ENCODE peak calls at places on chromosomes 5 and 9, in seven cellular contexts. One of them, this sample, is unnamed.

GRCh38 chr5:151222769-151223446 is 984 bp downstream of the CCDC69 start:
- DNase-seq in GM10248: peak
- DNase-seq in PC-3: peak
- DNase-seq in HepG2: no peak
- DNase-seq in heart right ventricle: peak
- DNase-seq in breast epithelium: no peak
- DNase-seq in cardiac muscle cell: peak
- DNase-seq in this sample: peak

GRCh38 chr9:110089681-110090370 is 118.1 kb downstream of the C9orf152 start:
- DNase-seq in GM10248: no peak
- DNase-seq in PC-3: peak
- DNase-seq in HepG2: peak
- DNase-seq in heart right ventricle: no peak
- DNase-seq in breast epithelium: no peak
- DNase-seq in cardiac muscle cell: no peak
- DNase-seq in this sample: no peak

GRCh38 chr5:39106332-39106731 is 32.1 kb upstream of the RICTOR start:
- DNase-seq in GM10248: no peak
- DNase-seq in PC-3: peak
- DNase-seq in HepG2: no peak
- DNase-seq in heart right ventricle: no peak
- DNase-seq in breast epithelium: no peak
- DNase-seq in cardiac muscle cell: peak
- DNase-seq in this sample: no peak

GRCh38 chr5:115068239-115069086 is 101.2 kb downstream of the TRIM36 start:
- DNase-seq in GM10248: no peak
- DNase-seq in PC-3: peak
- DNase-seq in HepG2: peak
- DNase-seq in heart right ventricle: no peak
- DNase-seq in breast epithelium: no peak
- DNase-seq in cardiac muscle cell: peak
- DNase-seq in this sample: no peak

GRCh38 chr5:175202461-175203065 is 241.4 kb downstream of the DRD1 start:
- DNase-seq in GM10248: no peak
- DNase-seq in PC-3: peak
- DNase-seq in HepG2: no peak
- DNase-seq in heart right ventricle: no peak
- DNase-seq in breast epithelium: no peak
- DNase-seq in cardiac muscle cell: no peak
- DNase-seq in this sample: no peak

GRCh38 chr9:136489731-136490130 is 6.9 kb upstream of the SEC16A start:
- DNase-seq in GM10248: no peak
- DNase-seq in PC-3: no peak
- DNase-seq in HepG2: no peak
- DNase-seq in heart right ventricle: no peak
- DNase-seq in breast epithelium: no peak
- DNase-seq in cardiac muscle cell: no peak
- DNase-seq in this sample: no peak

GRCh38 chr5:123951204-123951977 is 439.4 kb downstream of the CSNK1G3 start:
- DNase-seq in GM10248: no peak
- DNase-seq in PC-3: peak
- DNase-seq in HepG2: no peak
- DNase-seq in heart right ventricle: no peak
- DNase-seq in breast epithelium: no peak
- DNase-seq in cardiac muscle cell: peak
- DNase-seq in this sample: no peak

GRCh38 chr5:61969347-61969746 is 336.7 kb upstream of the KIF2A start:
- DNase-seq in GM10248: no peak
- DNase-seq in PC-3: peak
- DNase-seq in HepG2: no peak
- DNase-seq in heart right ventricle: no peak
- DNase-seq in breast epithelium: no peak
- DNase-seq in cardiac muscle cell: no peak
- DNase-seq in this sample: no peak

GRCh38 chr5:10272053-10272869 is 22.2 kb downstream of the CCT5 start:
- DNase-seq in GM10248: no peak
- DNase-seq in PC-3: no peak
- DNase-seq in HepG2: no peak
- DNase-seq in heart right ventricle: no peak
- DNase-seq in breast epithelium: no peak
- DNase-seq in cardiac muscle cell: no peak
- DNase-seq in this sample: no peak

GRCh38 chr5:87195104-87195581 is 72.5 kb upstream of the RASA1 start:
- DNase-seq in GM10248: peak
- DNase-seq in PC-3: peak
- DNase-seq in HepG2: no peak
- DNase-seq in heart right ventricle: no peak
- DNase-seq in breast epithelium: no peak
- DNase-seq in cardiac muscle cell: peak
- DNase-seq in this sample: no peak

GRCh38 chr5:173886157-173886556 is 2.0 kb upstream of the CPEB4 start:
- DNase-seq in GM10248: no peak
- DNase-seq in PC-3: no peak
- DNase-seq in HepG2: no peak
- DNase-seq in heart right ventricle: no peak
- DNase-seq in breast epithelium: no peak
- DNase-seq in cardiac muscle cell: no peak
- DNase-seq in this sample: no peak
- TF ChIP-seq CTCF in GM10248: no peak
- TF ChIP-seq CTCF in PC-3: peak
- TF ChIP-seq CTCF in HepG2: no peak
- TF ChIP-seq CTCF in heart right ventricle: no peak
- TF ChIP-seq CTCF in breast epithelium: no peak
- TF ChIP-seq CTCF in cardiac muscle cell: no peak
- TF ChIP-seq CTCF in this sample: no peak

GRCh38 chr5:169980418-169981053 is at the start of gene INSYN2B:
- DNase-seq in GM10248: peak
- DNase-seq in PC-3: peak
- DNase-seq in HepG2: peak
- DNase-seq in heart right ventricle: peak
- DNase-seq in breast epithelium: peak
- DNase-seq in cardiac muscle cell: peak
- DNase-seq in this sample: no peak

GRCh38 chr5:169974121-169974770 is 6.0 kb downstream of the INSYN2B start:
- DNase-seq in GM10248: no peak
- DNase-seq in PC-3: no peak
- DNase-seq in HepG2: no peak
- DNase-seq in heart right ventricle: no peak
- DNase-seq in breast epithelium: no peak
- DNase-seq in cardiac muscle cell: no peak
- DNase-seq in this sample: no peak

GRCh38 chr5:169979871-169980270 is 424 bp downstream of the INSYN2B start:
- DNase-seq in GM10248: no peak
- DNase-seq in PC-3: no peak
- DNase-seq in HepG2: no peak
- DNase-seq in heart right ventricle: no peak
- DNase-seq in breast epithelium: no peak
- DNase-seq in cardiac muscle cell: no peak
- DNase-seq in this sample: no peak

GRCh38 chr5:169978744-169979143 is 1.6 kb downstream of the INSYN2B start:
- DNase-seq in GM10248: no peak
- DNase-seq in PC-3: no peak
- DNase-seq in HepG2: no peak
- DNase-seq in heart right ventricle: no peak
- DNase-seq in breast epithelium: no peak
- DNase-seq in cardiac muscle cell: no peak
- DNase-seq in this sample: no peak
- TF ChIP-seq CTCF in GM10248: no peak
- TF ChIP-seq CTCF in PC-3: no peak
- TF ChIP-seq CTCF in HepG2: no peak
- TF ChIP-seq CTCF in heart right ventricle: no peak
- TF ChIP-seq CTCF in breast epithelium: no peak
- TF ChIP-seq CTCF in cardiac muscle cell: no peak
- TF ChIP-seq CTCF in this sample: no peak

GRCh38 chr5:109589239-109589638 is 100.5 kb upstream of the MAN2A1 start:
- DNase-seq in GM10248: no peak
- DNase-seq in PC-3: no peak
- DNase-seq in HepG2: no peak
- DNase-seq in heart right ventricle: no peak
- DNase-seq in breast epithelium: no peak
- DNase-seq in cardiac muscle cell: no peak
- DNase-seq in this sample: no peak

GRCh38 chr5:109590799-109591198 is 98.9 kb upstream of the MAN2A1 start:
- DNase-seq in GM10248: no peak
- DNase-seq in PC-3: no peak
- DNase-seq in HepG2: no peak
- DNase-seq in heart right ventricle: no peak
- DNase-seq in breast epithelium: no peak
- DNase-seq in cardiac muscle cell: no peak
- DNase-seq in this sample: no peak

GRCh38 chr5:109594217-109594616 is 95.5 kb upstream of the MAN2A1 start:
- DNase-seq in GM10248: no peak
- DNase-seq in PC-3: no peak
- DNase-seq in HepG2: no peak
- DNase-seq in heart right ventricle: no peak
- DNase-seq in breast epithelium: no peak
- DNase-seq in cardiac muscle cell: no peak
- DNase-seq in this sample: no peak

GRCh38 chr5:109588281-109589035 is 101.3 kb upstream of the MAN2A1 start:
- DNase-seq in GM10248: no peak
- DNase-seq in PC-3: no peak
- DNase-seq in HepG2: no peak
- DNase-seq in heart right ventricle: no peak
- DNase-seq in breast epithelium: no peak
- DNase-seq in cardiac muscle cell: no peak
- DNase-seq in this sample: no peak

GRCh38 chr5:109589983-109590382 is 99.7 kb upstream of the MAN2A1 start:
- DNase-seq in GM10248: no peak
- DNase-seq in PC-3: peak
- DNase-seq in HepG2: no peak
- DNase-seq in heart right ventricle: no peak
- DNase-seq in breast epithelium: no peak
- DNase-seq in cardiac muscle cell: no peak
- DNase-seq in this sample: no peak
- TF ChIP-seq CTCF in GM10248: no peak
- TF ChIP-seq CTCF in PC-3: no peak
- TF ChIP-seq CTCF in HepG2: no peak
- TF ChIP-seq CTCF in heart right ventricle: no peak
- TF ChIP-seq CTCF in breast epithelium: no peak
- TF ChIP-seq CTCF in cardiac muscle cell: no peak
- TF ChIP-seq CTCF in this sample: no peak

DNA sequence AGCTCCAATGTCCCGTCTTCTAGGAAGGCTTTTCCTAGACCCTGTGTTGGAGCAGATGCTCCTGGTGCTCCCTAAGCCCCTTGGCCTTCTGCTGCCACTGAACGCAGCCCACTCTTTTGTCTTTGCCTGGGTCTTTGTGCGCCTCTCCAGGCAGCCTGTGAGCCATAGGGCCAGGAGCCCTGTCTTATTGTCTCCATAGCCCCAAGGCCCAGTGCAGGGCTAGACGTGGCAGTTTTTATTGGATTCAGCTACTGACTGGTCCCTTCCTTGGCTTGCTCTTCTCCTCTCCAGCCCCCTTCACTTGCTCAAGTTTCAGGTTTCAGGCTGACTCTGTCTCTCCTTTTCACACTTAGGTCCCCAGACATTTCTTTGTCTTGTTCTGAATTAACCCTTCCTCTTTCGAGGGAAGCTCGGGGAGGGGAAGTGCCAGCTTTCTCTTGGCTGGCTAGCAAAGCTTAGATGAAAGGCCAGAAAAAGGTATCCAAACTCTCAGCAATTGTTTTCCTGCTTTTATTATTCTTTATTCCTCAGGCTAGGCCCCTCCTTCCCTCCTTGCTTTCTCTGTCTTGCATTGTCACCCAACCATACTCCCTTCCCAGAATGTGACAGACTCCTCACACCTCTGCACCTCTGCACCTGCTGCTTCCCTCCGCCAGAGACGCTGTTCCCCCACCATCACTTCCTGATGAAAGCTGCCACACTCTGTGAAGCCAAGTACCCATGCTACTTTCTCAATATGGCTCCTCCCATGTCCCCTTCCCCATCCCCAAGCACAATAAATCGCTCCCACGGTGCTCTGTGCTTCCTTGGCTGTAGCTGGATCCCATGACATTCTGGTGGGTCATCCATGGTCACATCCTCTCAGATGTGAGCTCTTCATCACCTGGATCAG is 101.6 kb upstream of the CPEB4 start:
- DNase-seq in GM10248: peak
- DNase-seq in PC-3: no peak
- DNase-seq in HepG2: no peak
- DNase-seq in heart right ventricle: no peak
- DNase-seq in breast epithelium: no peak
- DNase-seq in cardiac muscle cell: no peak
- DNase-seq in this sample: no peak
- TF ChIP-seq CTCF in GM10248: peak
- TF ChIP-seq CTCF in PC-3: no peak
- TF ChIP-seq CTCF in HepG2: no peak
- TF ChIP-seq CTCF in heart right ventricle: no peak
- TF ChIP-seq CTCF in breast epithelium: no peak
- TF ChIP-seq CTCF in cardiac muscle cell: no peak
- TF ChIP-seq CTCF in this sample: no peak

GRCh38 chr5:154421868-154422267 is 23.9 kb upstream of the SAP30L start:
- DNase-seq in GM10248: no peak
- DNase-seq in PC-3: peak
- DNase-seq in HepG2: peak
- DNase-seq in heart right ventricle: no peak
- DNase-seq in breast epithelium: no peak
- DNase-seq in cardiac muscle cell: peak
- DNase-seq in this sample: no peak
- TF ChIP-seq CTCF in GM10248: peak
- TF ChIP-seq CTCF in PC-3: peak
- TF ChIP-seq CTCF in HepG2: peak
- TF ChIP-seq CTCF in heart right ventricle: peak
- TF ChIP-seq CTCF in breast epithelium: no peak
- TF ChIP-seq CTCF in cardiac muscle cell: peak
- TF ChIP-seq CTCF in this sample: no peak

GRCh38 chr5:27516437-27516836 is 478.1 kb upstream of the CDH9 start:
- DNase-seq in GM10248: no peak
- DNase-seq in PC-3: no peak
- DNase-seq in HepG2: no peak
- DNase-seq in heart right ventricle: no peak
- DNase-seq in breast epithelium: no peak
- DNase-seq in cardiac muscle cell: no peak
- DNase-seq in this sample: no peak
- TF ChIP-seq CTCF in GM10248: no peak
- TF ChIP-seq CTCF in PC-3: no peak
- TF ChIP-seq CTCF in HepG2: no peak
- TF ChIP-seq CTCF in heart right ventricle: no peak
- TF ChIP-seq CTCF in breast epithelium: no peak
- TF ChIP-seq CTCF in cardiac muscle cell: no peak
- TF ChIP-seq CTCF in this sample: no peak

This sample was measured in natural killer cell.